ENCODE peak calls at places on chromosomes 6 and 20, in four cellular contexts. K, U, I and B are unnamed samples.

GRCh38 chr6:150252714-150253444 is 110.0 kb downstream of the PPP1R14C start:
- DNase-seq in I (no peak), U (peak), K (no peak), B (no peak)

GRCh38 chr6:153215242-153215641 is 84.2 kb upstream of the RGS17 start:
- DNase-seq in K (no peak), I (no peak), U (no peak), B (no peak)

GRCh38 chr20:59583428-59584277 is 20.7 kb upstream of the PHACTR3 start:
- DNase-seq in I (no peak), K (no peak), U (no peak), B (no peak)

GRCh38 chr6:9842004-9842720 is 572.7 kb downstream of the TFAP2A start:
- DNase-seq in I (no peak), K (no peak), U (no peak), B (no peak)

GRCh38 chr20:10109621-10110020 is 74.8 kb downstream of the ANKEF1 start:
- DNase-seq in K (no peak), I (no peak), U (no peak), B (no peak)

GRCh38 chr20:35443003-35443402 is 5.0 kb upstream of the GDF5 start:
- DNase-seq in I (no peak), U (no peak), K (no peak), B (no peak)

GRCh38 chr20:32975698-32976674 is 28.2 kb downstream of the SUN5 start:
- DNase-seq in U (no peak), K (no peak), I (peak), B (no peak)

GRCh38 chr6:35919827-35920751 is 809 bp downstream of the SRPK1 start:
- DNase-seq in I (peak), U (peak), K (peak), B (no peak)

GRCh38 chr20:32809907-32810306 is 9.8 kb upstream of the MAPRE1 start:
- DNase-seq in I (no peak), U (no peak), K (no peak), B (no peak)